ENCODE peak calls at places on chromosomes 5 and 9, in seven cellular contexts. J is CD8-positive, alpha-beta T cell; A is astrocyte; B is H9; E is upper lobe of right lung; M is fibroblast of lung; H is right lobe of liver. X is an unnamed sample. For H3K4me1, the result is how much of the 10 kb centered on the place peaks cover.

GRCh38 chr9:99931155-99931840 is 24.8 kb downstream of the STX17 start:
- DNase-seq in M (peak), E (no peak), H (no peak), B (no peak), A (peak), J (no peak), X (no peak)

GRCh38 chr9:114397848-114398605 is 10.2 kb upstream of the AKNA start:
- DNase-seq in J (peak), E (peak), B (peak), H (peak), A (peak), M (peak), X (peak)

GRCh38 chr9:126885089-126885753 is 24.8 kb downstream of the ZBTB34 start:
- DNase-seq in H (no peak), A (no peak), J (no peak), E (no peak), M (peak), B (no peak), X (no peak)

GRCh38 chr5:24899180-24899579 is 254.4 kb upstream of the CDH10 start:
- DNase-seq in M (no peak), E (no peak), J (no peak), B (no peak), A (peak), H (no peak), X (no peak)

GRCh38 chr5:158640581-158640980 is 459.1 kb downstream of the EBF1 start:
- DNase-seq in E (no peak), M (peak), A (peak), J (no peak), B (no peak), H (no peak), X (no peak)

GRCh38 chr5:39394946-39395345 is 29.8 kb downstream of the DAB2 start:
- DNase-seq in E (no peak), J (no peak), M (peak), A (peak), B (no peak), H (no peak), X (no peak)

GRCh38 chr9:137408651-137409405 is 14.1 kb downstream of the EXD3 start:
- DNase-seq in A (no peak), B (peak), H (no peak), E (no peak), J (no peak), M (no peak), X (no peak)

GRCh38 chr5:39566891-39567290 is 142.1 kb upstream of the DAB2 start:
- DNase-seq in A (no peak), E (no peak), M (no peak), J (no peak), H (no peak), B (no peak), X (no peak)

GRCh38 chr9:79664375-79664825 is 92.6 kb downstream of the TLE4 start:
- DNase-seq in M (no peak), H (no peak), J (no peak), A (no peak), B (no peak), E (no peak), X (no peak)

GRCh38 chr9:114606597-114607207 is 4.4 kb upstream of the TMEM268 start:
- DNase-seq in M (peak), B (no peak), A (peak), J (no peak), H (peak), E (no peak), X (no peak)

GRCh38 chr5:145668714-145669113 is 166.4 kb downstream of the PRELID2 start:
- DNase-seq in H (no peak), J (no peak), A (no peak), E (no peak), M (no peak), B (no peak), X (no peak)

GRCh38 chr5:159017787-159018186 is 81.9 kb downstream of the EBF1 start:
- DNase-seq in E (no peak), H (peak), A (peak), M (peak), J (no peak), B (peak), X (peak)

GRCh38 chr5:134145779-134146581 is 30.8 kb downstream of the SKP1 start:
- DNase-seq in A (peak), H (peak), B (peak), E (peak), J (peak), M (peak), X (peak)

GRCh38 chr9:14346301-14346721 is 32.4 kb upstream of the NFIB start:
- DNase-seq in E (no peak), A (no peak), M (no peak), J (no peak), H (no peak), B (peak), X (peak)

GRCh38 chr9:615756-616155 is 225.7 kb upstream of the DMRT1 start:
- DNase-seq in A (no peak), J (no peak), E (no peak), H (no peak), M (no peak), B (no peak), X (no peak)

GRCh38 chr9:96667363-96667728 is 12.2 kb upstream of the PRXL2C start:
- DNase-seq in M (no peak), H (no peak), E (no peak), J (no peak), B (peak), A (no peak), X (peak)

GRCh38 chr5:142924135-142924883 is 154.1 kb downstream of the ARHGAP26 start:
- DNase-seq in M (peak), E (no peak), B (no peak), H (no peak), A (peak), J (no peak), X (no peak)

GRCh38 chr9:5455181-5455580 is 4.8 kb downstream of the CD274 start:
- DNase-seq in E (no peak), B (no peak), H (no peak), A (peak), M (peak), J (no peak), X (no peak)

GRCh38 chr9:34998266-34998665 is 8.7 kb downstream of the DNAJB5 start:
- DNase-seq in E (no peak), M (no peak), J (no peak), H (no peak), B (no peak), A (no peak), X (no peak)

GRCh38 chr5:23026252-23027170 is 173.4 kb upstream of the CDH12 start:
- DNase-seq in H (no peak), J (no peak), M (peak), E (no peak), A (no peak), B (no peak), X (no peak)

GRCh38 chr9:133955821-133956411 is 36.2 kb downstream of the VAV2 start:
- DNase-seq in H (peak), E (no peak), J (peak), M (peak), B (peak), A (peak), X (peak)

GRCh38 chr5:60487885-60488425 is 212.0 kb downstream of the DEPDC1B start:
- DNase-seq in B (no peak), M (peak), H (no peak), J (no peak), A (no peak), E (no peak), X (no peak)

GRCh38 chr9:94681508-94681907 is 42.2 kb upstream of the FBP1 start:
- DNase-seq in J (peak), M (peak), B (peak), E (peak), H (peak), A (peak), X (peak)

GRCh38 chr9:134624827-134625181 is 16.8 kb upstream of the COL5A1 start:
- DNase-seq in B (peak), H (no peak), M (peak), E (peak), A (peak), J (no peak), X (peak)

GRCh38 chr5:121910036-121910435 is 51.7 kb upstream of the SRFBP1 start:
- DNase-seq in A (no peak), H (no peak), B (no peak), E (no peak), J (no peak), M (no peak), X (no peak)

GRCh38 chr5:120463991-120464626 is at the start of gene PRR16:
- DNase-seq in B (peak), M (peak), J (no peak), A (peak), E (peak), H (peak), X (peak)

GRCh38 chr5:145824040-145824439 is 11.1 kb downstream of the PRELID2 start:
- DNase-seq in E (no peak), M (peak), J (no peak), B (no peak), A (peak), H (no peak), X (no peak)

GRCh38 chr9:89879276-89879675 is 274.5 kb downstream of the GADD45G start:
- DNase-seq in A (no peak), E (peak), M (no peak), B (no peak), J (no peak), H (no peak), X (no peak)

GRCh38 chr9:35277171-35277520 is 115.3 kb downstream of the UNC13B start:
- DNase-seq in E (no peak), J (no peak), B (no peak), A (no peak), M (peak), H (no peak), X (no peak)

GRCh38 chr5:181235689-181236366 is 7.9 kb downstream of the RACK1 start:
- DNase-seq in E (no peak), H (no peak), A (no peak), B (no peak), M (no peak), J (no peak), X (no peak)

GRCh38 chr9:38067892-38068615 is 973 bp downstream of the SHB start:
- DNase-seq in E (peak), A (no peak), M (peak), H (peak), J (peak), B (no peak), X (no peak)

GRCh38 chr5:66694036-66694435 is 97.8 kb downstream of the MAST4 start:
- DNase-seq in M (no peak), B (no peak), E (no peak), J (no peak), A (peak), H (no peak), X (no peak)

GRCh38 chr5:130141689-130142320 is 237.5 kb downstream of the CHSY3 start:
- DNase-seq in A (no peak), B (peak), E (peak), H (peak), M (peak), J (no peak), X (peak)

GRCh38 chr5:155189981-155190380 is 176.4 kb downstream of the KIF4B start:
- DNase-seq in H (no peak), E (no peak), J (no peak), M (no peak), B (no peak), A (no peak), X (no peak)

GRCh38 chr5:132526290-132526973 is 16.9 kb downstream of the IL5 start:
- DNase-seq in A (no peak), E (peak), B (peak), J (peak), H (peak), M (peak), X (peak)

GRCh38 chr5:86613459-86613858 is 4.3 kb upstream of the COX7C start:
- DNase-seq in B (no peak), H (no peak), E (no peak), J (no peak), A (no peak), M (peak), X (no peak)

DNA sequence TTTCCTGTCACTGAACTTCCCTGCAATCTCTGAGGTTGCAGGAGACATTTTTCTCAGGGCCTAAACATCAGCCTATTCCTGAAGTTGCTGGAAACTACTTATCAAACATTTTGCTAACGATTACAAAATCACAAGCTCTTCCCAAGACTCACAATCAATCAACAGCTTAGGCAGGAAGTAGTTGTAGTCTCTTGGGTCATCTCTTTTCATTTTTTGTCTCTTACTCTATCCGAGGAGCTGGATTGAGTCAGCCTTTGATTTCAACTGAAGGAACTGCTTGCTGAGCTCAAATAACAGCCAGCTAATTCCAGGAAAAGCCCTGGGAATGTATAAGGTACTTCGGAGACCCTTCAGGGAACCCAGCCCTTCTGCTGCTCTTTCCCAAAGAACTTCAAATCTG is 398.9 kb downstream of the PLK2 start:
- DNase-seq in E (no peak), H (no peak), M (peak), A (peak), B (no peak), J (no peak), X (no peak)
- H3K4me1 ChIP-seq in E (under half), H (under half), M (under half), A (under half), B (under half), J (under half), X (under half)

DNA sequence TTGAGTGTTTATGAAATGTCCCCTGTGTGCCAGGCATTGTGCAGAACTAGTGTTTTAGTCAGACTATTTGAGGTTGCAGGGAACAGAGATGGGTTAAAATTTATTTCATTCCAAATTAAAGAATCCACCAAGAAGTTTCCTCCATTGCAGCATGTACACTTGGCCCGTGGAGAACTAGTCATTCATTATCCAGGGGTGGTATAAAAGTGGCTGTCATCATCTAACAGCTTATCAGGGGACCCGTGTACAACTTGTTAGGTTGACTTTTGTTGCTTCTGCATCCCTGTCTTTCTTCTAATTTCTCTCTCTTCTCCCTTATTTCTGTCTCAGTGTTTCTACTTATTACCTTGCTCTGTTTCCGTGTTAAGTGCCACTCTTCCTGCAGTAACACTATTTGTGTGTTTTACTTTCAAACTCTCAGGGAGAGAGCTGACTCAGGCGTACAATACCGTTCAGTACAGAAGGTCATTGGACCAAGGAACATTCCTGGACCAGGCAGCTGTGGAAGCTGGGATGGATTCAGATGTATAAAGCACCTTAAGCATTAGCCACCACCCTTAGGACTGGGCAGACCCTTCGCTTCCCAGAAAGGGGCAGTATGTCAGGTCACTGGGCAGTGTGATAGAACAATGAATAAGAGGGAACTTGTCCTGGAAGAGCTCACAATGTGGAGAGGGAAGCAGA is 36.1 kb downstream of the MAP3K1 start:
- DNase-seq in H (no peak), B (no peak), J (no peak), M (peak), E (no peak), A (no peak), X (no peak)
- H3K4me1 ChIP-seq in H (under half), B (under half), J (half or more), M (under half), E (half or more), A (under half), X (under half)

GRCh38 chr5:95810305-95811125 is 12.0 kb downstream of the GLRX start:
- DNase-seq in B (no peak), H (no peak), A (no peak), M (no peak), E (no peak), J (no peak), X (no peak)
- H3K4me1 ChIP-seq in B (under half), H (under half), A (under half), M (under half), E (half or more), J (half or more), X (under half)

DNA sequence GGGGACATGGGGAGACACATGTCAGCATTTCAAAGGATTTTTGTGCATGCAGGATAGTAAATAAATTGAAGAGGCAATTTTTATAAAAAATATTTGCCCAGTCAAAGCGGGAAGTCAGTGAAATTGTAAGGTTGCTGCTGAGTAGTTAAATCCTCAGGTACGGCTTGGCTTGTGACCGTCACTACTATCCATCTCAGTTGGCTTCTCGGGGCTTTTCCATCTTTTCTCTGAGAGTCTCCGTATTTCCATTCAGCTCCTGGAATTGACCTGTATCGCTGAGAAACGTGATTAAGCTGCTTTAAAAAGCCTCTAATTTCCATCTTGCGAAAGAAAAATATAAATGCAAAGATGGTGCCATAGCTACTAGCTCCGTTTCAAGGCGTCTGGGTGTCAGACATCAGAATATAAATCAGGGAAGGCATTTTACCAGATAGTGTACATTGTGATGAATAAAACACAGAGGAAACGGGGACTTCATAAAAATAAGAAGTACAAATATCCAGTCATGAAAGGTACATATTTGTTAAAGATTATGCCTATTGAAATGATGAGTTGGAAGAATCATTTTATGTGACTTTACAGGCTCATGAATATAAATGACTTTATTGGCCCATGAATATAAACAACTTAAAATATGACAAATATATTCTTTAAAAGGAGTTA is 52.8 kb upstream of the VCAN start:
- DNase-seq in J (no peak), A (no peak), E (no peak), M (no peak), H (no peak), B (no peak), X (no peak)
- H3K4me1 ChIP-seq in J (under half), A (under half), E (under half), M (under half), H (under half), B (under half), X (under half)

GRCh38 chr5:138082033-138082432 is 1.8 kb upstream of the WNT8A start:
- DNase-seq in M (no peak), A (no peak), H (no peak), E (no peak), J (no peak), B (peak), X (peak)
- H3K4me1 ChIP-seq in M (under half), A (under half), H (under half), E (under half), J (under half), B (under half), X (under half)

X was measured in mesendoderm.